ENCODE peak calls at places on chromosomes 16 and 17, in eight cellular contexts. S is breast epithelium, V is GM12878, O is HL-60, J is endothelial cell of umbilical vein, M is upper lobe of left lung, D is vagina, L is sigmoid colon. A is an unnamed sample.

GRCh38 chr17:38628441-38628840 is 22.7 kb upstream of the SRCIN1 start:
- DNase-seq in O (no peak), V (no peak), J (no peak), M (no peak), S (no peak), D (no peak), L (no peak), A (no peak)

GRCh38 chr16:10003486-10003885 is 178.7 kb downstream of the GRIN2A start:
- DNase-seq in V (no peak), M (no peak), L (no peak), D (no peak), S (no peak), O (no peak), J (no peak), A (no peak)

GRCh38 chr17:40095356-40095943 is 4.9 kb downstream of the NR1D1 start:
- DNase-seq in M (no peak), L (peak; percentile 76), S (no peak), V (no peak), J (no peak), O (no peak), D (peak; percentile 91), A (no peak)

GRCh38 chr17:1813088-1813487 is 16.6 kb downstream of the SMYD4 start:
- DNase-seq in M (no peak), S (peak; percentile 24), D (no peak), V (no peak), J (no peak), L (no peak), O (no peak), A (no peak)

GRCh38 chr16:65667013-65667578 is 545.2 kb upstream of the CDH11 start:
- DNase-seq in O (no peak), J (no peak), V (no peak), L (no peak), S (no peak), D (no peak), M (no peak), A (no peak)

GRCh38 chr16:27781195-27781524 is 231.2 kb downstream of the KATNIP start:
- DNase-seq in S (no peak), V (no peak), J (no peak), O (no peak), D (no peak), M (peak; percentile 37), L (peak; percentile 73), A (no peak)

GRCh38 chr17:17783121-17783824 is 53.5 kb downstream of the SREBF1 start:
- DNase-seq in S (peak; percentile 67), L (no peak), J (peak; percentile 32), M (peak; percentile 92), O (no peak), D (no peak), V (peak; percentile 33), A (peak; percentile 59)

GRCh38 chr17:14061666-14062560 is 7.4 kb upstream of the COX10 start:
- DNase-seq in J (peak; percentile 69), V (no peak), L (no peak), S (no peak), O (no peak), M (no peak), D (no peak), A (no peak)

GRCh38 chr16:2821483-2822157 is 4.6 kb downstream of the PRSS21 start:
- DNase-seq in O (no peak), L (peak; percentile 33), M (no peak), J (no peak), S (peak; percentile 25), D (no peak), V (no peak), A (no peak)

GRCh38 chr16:68194263-68194662 is 41.7 kb downstream of the ESRP2 start:
- DNase-seq in M (no peak), S (no peak), L (no peak), D (no peak), J (no peak), V (no peak), O (no peak), A (no peak)

GRCh38 chr16:27480761-27481160 is 69.0 kb downstream of the GTF3C1 start:
- DNase-seq in D (no peak), L (no peak), V (no peak), M (no peak), S (no peak), J (no peak), O (no peak), A (no peak)

GRCh38 chr17:75036643-75037268 is 10.0 kb downstream of the ATP5PD start:
- DNase-seq in M (no peak), V (no peak), J (peak; percentile 85), L (peak; percentile 96), O (no peak), S (peak; percentile 67), D (peak; percentile 91), A (no peak)

GRCh38 chr17:8922451-8922850 is 43.1 kb downstream of the PIK3R5 start:
- DNase-seq in S (no peak), J (no peak), V (no peak), O (peak; percentile 89), L (no peak), M (no peak), D (no peak), A (no peak)

GRCh38 chr17:1574697-1575471 is 12.3 kb upstream of the PITPNA start:
- DNase-seq in M (no peak), O (no peak), S (no peak), L (no peak), J (no peak), D (no peak), V (no peak), A (no peak)

GRCh38 chr16:3095869-3096268 is 3.2 kb downstream of the ZSCAN10 start:
- DNase-seq in L (no peak), O (peak; percentile 62), J (no peak), V (no peak), S (no peak), M (no peak), D (no peak), A (peak; percentile 81)

GRCh38 chr17:42067371-42068180 is 17.2 kb upstream of the C17orf113 start:
- DNase-seq in V (no peak), M (no peak), O (no peak), D (no peak), L (peak; percentile 75), J (peak; percentile 57), S (peak; percentile 65), A (no peak)

GRCh38 chr16:88725609-88726407 is 19.5 kb downstream of the CTU2 start:
- DNase-seq in V (no peak), D (no peak), L (no peak), M (peak; percentile 73), J (no peak), O (no peak), S (no peak), A (no peak)

GRCh38 chr17:68326681-68327080 is 35.4 kb downstream of the ARSG start:
- DNase-seq in V (no peak), M (no peak), S (no peak), O (no peak), L (no peak), D (no peak), J (no peak), A (no peak)

DNA sequence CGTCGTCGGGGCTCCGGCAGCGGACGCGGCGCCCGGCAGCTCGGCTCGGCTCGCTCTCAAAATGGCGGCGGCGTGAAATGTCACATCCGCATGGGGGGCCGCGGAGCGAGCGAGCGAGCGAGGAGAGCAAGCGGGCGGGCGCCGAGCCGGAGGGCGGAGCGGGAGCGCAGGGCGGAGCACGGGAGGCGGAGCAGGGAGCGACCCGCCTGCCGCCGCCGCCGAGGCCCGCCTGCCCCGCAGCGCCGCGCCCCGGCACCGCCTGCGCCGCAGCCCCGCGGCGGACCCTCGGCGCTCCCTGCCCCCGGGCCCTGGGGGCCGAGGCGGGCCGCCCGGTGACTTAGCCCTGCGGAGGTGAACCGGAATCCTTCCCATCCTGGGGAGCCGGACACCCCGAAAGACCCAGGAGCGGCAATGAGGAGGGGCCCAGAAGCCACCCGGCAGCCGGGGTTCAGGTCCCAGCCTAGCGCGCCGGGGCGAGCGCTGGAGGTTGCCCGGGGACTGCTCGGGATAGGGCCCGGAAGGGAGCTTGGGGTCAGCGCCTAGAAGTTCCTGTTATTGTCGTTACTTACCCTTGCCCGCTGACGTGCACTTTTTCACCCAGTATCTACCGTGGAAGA is at the start of gene USP7:
- DNase-seq in M (peak; percentile 99), D (no peak), S (peak; percentile 91), O (peak; percentile 71), J (peak; percentile 88), V (no peak), L (peak; percentile 95), A (peak; percentile 92)
- TF ChIP-seq POLR2AphosphoS5 in M (peak; percentile 76), D (peak; percentile 36), S (peak; percentile 23), O (peak; percentile 53), J (peak; percentile 74), V (no peak), L (peak; percentile 57), A (no peak)

GRCh38 chr17:44091200-44091997 is 20.9 kb downstream of the G6PC3 start:
- DNase-seq in L (no peak), V (no peak), D (no peak), O (no peak), S (no peak), M (peak; percentile 68), J (no peak), A (no peak)

GRCh38 chr17:44086364-44087311 is 16.1 kb downstream of the G6PC3 start:
- DNase-seq in S (no peak), L (peak; percentile 80), J (peak; percentile 50), O (peak; percentile 74), V (no peak), M (peak; percentile 53), D (no peak), A (no peak)

GRCh38 chr17:44087319-44087718 is 16.8 kb downstream of the G6PC3 start:
- DNase-seq in L (no peak), M (no peak), D (no peak), S (no peak), V (no peak), O (no peak), J (no peak), A (no peak)

GRCh38 chr17:44084921-44085320 is 14.4 kb downstream of the G6PC3 start:
- DNase-seq in L (no peak), V (no peak), S (no peak), D (no peak), M (no peak), O (no peak), J (no peak), A (no peak)

DNA sequence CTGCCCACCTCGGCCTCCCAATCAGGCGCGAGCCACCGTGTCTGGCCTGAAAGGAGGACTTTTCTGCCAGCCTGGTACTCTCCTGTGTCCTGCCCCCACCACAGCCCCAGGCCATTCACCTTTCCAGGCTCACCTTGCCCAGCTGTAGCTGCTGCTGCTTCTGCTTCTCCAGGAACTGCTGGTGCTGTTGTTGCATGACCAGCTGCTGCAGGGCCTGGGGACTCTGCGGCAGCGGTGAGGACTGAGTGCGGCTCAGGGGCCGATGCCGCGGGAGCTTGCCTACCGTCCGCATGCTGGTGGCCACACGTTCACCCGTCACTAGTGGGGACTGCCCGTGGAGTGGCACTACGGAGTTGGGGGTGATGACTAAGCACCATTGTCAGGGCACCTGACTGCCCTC is 17.7 kb downstream of the G6PC3 start:
- DNase-seq in M (peak; percentile 52), L (no peak), J (no peak), V (no peak), S (no peak), O (no peak), D (no peak), A (no peak)
- TF ChIP-seq POLR2AphosphoS5 in M (no peak), L (no peak), J (no peak), V (no peak), S (no peak), O (no peak), D (no peak), A (no peak)

GRCh38 chr17:3657874-3658783 is 10.2 kb downstream of the TAX1BP3 start:
- DNase-seq in L (no peak), J (no peak), D (no peak), O (no peak), V (no peak), M (peak; percentile 77), S (no peak), A (no peak)
- TF ChIP-seq POLR2AphosphoS5 in L (no peak), J (no peak), D (no peak), O (no peak), V (no peak), M (no peak), S (no peak), A (no peak)

GRCh38 chr16:57801856-57802634 is at the start of gene KIFC3:
- DNase-seq in S (no peak), M (peak; percentile 95), D (no peak), J (peak; percentile 78), V (no peak), L (peak; percentile 92), O (peak; percentile 47), A (peak; percentile 52)
- TF ChIP-seq POLR2AphosphoS5 in S (no peak), M (no peak), D (no peak), J (peak; percentile 90), V (no peak), L (no peak), O (no peak), A (no peak)

A was measured in GM12891.